ENCODE peak calls at places on chromosomes 11 and 22, in nine cellular contexts. N is adrenal gland, C is HCT116, X is heart left ventricle, A is tibial nerve, O is ovary, Z is uterus, R is transverse colon, Y is Peyer's patch. D is an unnamed sample.

GRCh38 chr11:102115557-102115956 is 5.3 kb downstream of the YAP1 start:
- DNase-seq in C (no peak), Y (no peak), Z (no peak), N (no peak), X (no peak), R (peak), O (no peak), A (no peak), D (no peak)

GRCh38 chr22:27240298-27240885 is 561.2 kb downstream of the MN1 start:
- DNase-seq in X (no peak), Z (no peak), O (no peak), R (no peak), N (no peak), C (no peak), A (no peak), Y (no peak), D (no peak)

GRCh38 chr22:23225724-23226496 is 45.6 kb downstream of the BCR start:
- DNase-seq in R (peak), O (no peak), C (no peak), Y (peak), Z (peak), N (no peak), X (peak), A (no peak), D (peak)

GRCh38 chr11:34495724-34496377 is 17.7 kb downstream of the ELF5 start:
- DNase-seq in N (no peak), Z (no peak), O (no peak), R (no peak), C (peak), A (no peak), Y (no peak), X (no peak), D (no peak)

GRCh38 chr11:6627762-6628241 is 8.6 kb upstream of the TPP1 start:
- DNase-seq in R (no peak), Y (no peak), X (no peak), N (no peak), A (no peak), Z (no peak), C (no peak), O (no peak), D (no peak)

GRCh38 chr22:50704510-50705218 is 32.0 kb downstream of the SHANK3 start:
- DNase-seq in Z (no peak), C (no peak), R (no peak), X (no peak), N (no peak), O (no peak), Y (no peak), A (no peak), D (peak)

GRCh38 chr11:114960117-114960516 is 281.8 kb downstream of the NXPE2 start:
- DNase-seq in X (no peak), A (no peak), O (no peak), Y (no peak), C (no peak), R (no peak), Z (no peak), N (no peak), D (no peak)

GRCh38 chr11:112977620-112978212 is 16.5 kb downstream of the NCAM1 start:
- DNase-seq in Y (no peak), R (no peak), N (peak), O (no peak), A (no peak), C (no peak), X (no peak), Z (peak), D (no peak)

GRCh38 chr11:3885855-3886254 is 30.4 kb downstream of the STIM1 start:
- DNase-seq in Z (no peak), X (no peak), C (peak), O (no peak), Y (no peak), A (no peak), R (no peak), N (no peak), D (no peak)

GRCh38 chr11:105046898-105047579 is 1.9 kb upstream of the CARD16 start:
- DNase-seq in R (peak), N (no peak), Z (peak), C (no peak), X (no peak), Y (peak), A (no peak), O (peak), D (no peak)

GRCh38 chr11:8354622-8355417 is 91.1 kb upstream of the LMO1 start:
- DNase-seq in O (no peak), Y (no peak), X (no peak), N (no peak), C (no peak), R (no peak), A (no peak), Z (no peak), D (peak)

GRCh38 chr11:13869404-13869886 is 93.1 kb upstream of the SPON1 start:
- DNase-seq in Z (no peak), O (no peak), Y (no peak), A (no peak), C (no peak), X (no peak), R (no peak), N (no peak), D (no peak)

GRCh38 chr11:67060111-67060522 is 3.5 kb downstream of the RHOD start:
- DNase-seq in N (no peak), R (no peak), C (no peak), Z (no peak), Y (no peak), A (no peak), O (no peak), X (no peak), D (no peak)

GRCh38 chr11:61602775-61603569 is 22.1 kb upstream of the SYT7 start:
- DNase-seq in O (peak), A (peak), C (peak), Y (peak), R (peak), X (peak), Z (peak), N (peak), D (no peak)

GRCh38 chr11:75667268-75667830 is 1.5 kb downstream of the MAP6 start:
- DNase-seq in Y (no peak), R (peak), A (no peak), X (peak), Z (no peak), O (peak), N (peak), C (no peak), D (no peak)

GRCh38 chr11:8765294-8765693 is 82.7 kb downstream of the RPL27A start:
- DNase-seq in A (no peak), N (no peak), O (no peak), Y (no peak), Z (peak), C (no peak), R (no peak), X (no peak), D (no peak)

GRCh38 chr11:74212533-74212932 is 41.4 kb downstream of the PPME1 start:
- DNase-seq in R (no peak), N (no peak), A (no peak), Y (no peak), C (no peak), Z (no peak), O (no peak), X (no peak), D (no peak)

GRCh38 chr11:6629892-6630631 is 10.8 kb upstream of the TPP1 start:
- DNase-seq in X (no peak), R (peak), Z (no peak), N (no peak), Y (no peak), A (no peak), O (no peak), C (no peak), D (peak)

GRCh38 chr11:40295466-40295865 is 1164.0 kb downstream of the LRRC4C start:
- DNase-seq in Y (no peak), A (no peak), X (no peak), Z (no peak), O (no peak), C (no peak), N (no peak), R (no peak), D (no peak)

GRCh38 chr11:107705027-107705426 is 6.8 kb downstream of the SLN start:
- DNase-seq in C (no peak), R (no peak), O (no peak), Y (no peak), X (no peak), Z (no peak), A (no peak), N (no peak), D (no peak)

GRCh38 chr11:128198206-128198605 is 389.2 kb downstream of the ETS1 start:
- DNase-seq in Y (no peak), C (no peak), X (no peak), O (no peak), N (no peak), A (no peak), Z (no peak), R (no peak), D (no peak)

GRCh38 chr11:111849631-111850030 is 21.8 kb downstream of the ALG9 start:
- DNase-seq in O (no peak), R (no peak), A (no peak), Y (no peak), C (no peak), Z (no peak), X (no peak), N (no peak), D (no peak)

GRCh38 chr22:37492428-37493344 is 6.5 kb upstream of the MFNG start:
- DNase-seq in Y (peak), A (peak), X (no peak), C (no peak), R (peak), N (no peak), Z (no peak), O (no peak), D (no peak)

GRCh38 chr22:19974233-19974861 is 32.7 kb upstream of the TXNRD2 start:
- DNase-seq in Z (no peak), A (no peak), C (peak), X (no peak), O (no peak), N (peak), Y (no peak), R (peak), D (no peak)

DNA sequence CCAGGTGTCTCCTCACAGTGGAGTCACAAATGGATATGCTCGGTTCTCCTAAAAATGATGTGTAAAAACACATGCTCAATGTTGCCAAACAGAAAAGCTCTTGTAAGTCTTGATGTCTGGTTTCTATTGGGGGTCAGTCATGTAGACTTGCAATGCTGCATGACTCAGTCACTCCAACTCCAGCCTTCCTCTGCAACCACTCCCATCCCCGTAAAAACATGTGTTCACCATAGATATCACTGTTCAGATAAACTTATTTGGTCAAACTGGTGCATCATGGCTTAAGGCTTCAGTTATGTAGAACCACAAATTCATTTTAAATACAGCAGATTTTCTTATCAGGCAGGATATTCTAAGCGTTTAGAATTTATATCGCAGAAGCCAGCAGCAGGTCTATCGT is 298.4 kb upstream of the LUZP2 start:
- DNase-seq in Y (no peak), C (no peak), R (no peak), Z (no peak), N (no peak), X (no peak), A (no peak), O (no peak), D (no peak)
- H3K27ac ChIP-seq in Y (no peak), C (no peak), R (no peak), Z (no peak), N (no peak), X (no peak), A (no peak), O (no peak), D (no peak)

DNA sequence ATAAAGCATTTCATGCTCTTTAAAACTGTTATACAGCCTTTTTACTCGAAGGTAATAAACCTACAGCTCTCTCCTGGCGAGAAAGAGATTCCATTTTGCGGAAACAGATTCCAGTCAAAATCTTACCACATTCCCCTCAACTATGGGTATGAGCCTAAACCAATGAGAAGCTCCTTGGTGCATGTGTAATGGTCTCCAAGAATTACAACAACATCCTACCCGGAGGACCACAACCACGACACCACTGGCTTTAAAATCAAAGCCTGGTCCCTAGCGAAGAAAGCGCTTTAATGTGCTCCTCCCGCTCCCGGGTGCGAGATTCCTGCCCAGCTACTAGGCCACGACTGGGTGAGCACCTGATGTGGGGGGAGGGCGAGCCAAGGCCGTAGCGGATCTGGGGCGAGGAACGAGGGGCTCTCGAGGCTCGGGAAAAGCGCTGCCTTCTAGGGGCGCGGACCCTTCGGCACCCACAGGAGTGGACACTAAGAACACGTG is 799 bp downstream of the CELF1 start:
- DNase-seq in C (no peak), Z (peak), Y (no peak), X (no peak), O (no peak), A (no peak), R (no peak), N (peak), D (no peak)
- TF ChIP-seq POLR2A in C (no peak), Z (no peak), Y (no peak), X (no peak), O (no peak), A (no peak), R (no peak), N (no peak), D (no peak)

DNA sequence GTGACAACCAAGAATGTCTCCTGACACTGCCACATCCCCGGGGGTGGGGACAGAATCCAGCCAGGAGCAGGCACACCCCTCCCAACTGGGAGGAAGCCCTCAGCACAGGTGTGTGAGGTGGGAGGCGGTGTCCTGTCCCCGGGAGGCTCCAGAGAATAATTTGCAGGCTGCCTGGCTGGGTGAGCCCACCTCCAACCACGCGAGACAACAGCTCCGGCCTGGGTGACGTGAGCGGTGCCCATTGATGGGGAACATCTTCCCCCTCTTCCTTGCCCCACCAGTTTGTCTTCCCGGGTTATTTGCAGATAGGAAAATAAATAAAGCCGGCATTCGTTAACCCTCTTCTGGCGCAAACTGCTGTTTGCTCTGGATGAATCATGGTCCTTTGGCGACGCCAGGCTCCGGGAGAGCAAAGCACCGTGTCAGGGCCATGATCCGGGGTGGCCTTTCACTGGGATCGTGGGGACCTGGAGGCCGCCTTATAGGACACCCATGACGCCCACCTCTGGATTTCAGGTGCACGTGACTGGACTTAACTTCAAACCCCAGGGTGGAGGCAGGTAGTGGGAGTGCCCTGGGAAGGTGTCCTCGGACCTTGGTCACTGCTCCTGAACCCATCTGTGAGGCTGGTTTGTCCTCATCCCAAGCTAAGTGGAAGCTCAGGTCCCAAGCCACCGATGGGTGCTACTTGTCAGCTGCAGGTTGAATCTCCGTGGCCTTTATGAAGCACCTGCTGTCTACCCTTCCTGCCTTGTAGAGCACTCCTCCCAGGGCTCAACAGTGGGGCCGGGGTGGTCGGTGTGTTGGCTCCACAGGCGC is 13.9 kb downstream of the CCND1 start:
- DNase-seq in C (no peak), Y (no peak), N (peak), A (no peak), Z (no peak), X (peak), R (no peak), O (no peak), D (no peak)
- H3K27ac ChIP-seq in C (peak), Y (no peak), N (no peak), A (no peak), Z (no peak), X (no peak), R (no peak), O (no peak), D (no peak)

GRCh38 chr11:130312046-130312445 is 2.7 kb downstream of the ZBTB44 start:
- DNase-seq in O (no peak), Y (no peak), R (no peak), X (no peak), Z (no peak), N (no peak), C (no peak), A (no peak), D (no peak)

GRCh38 chr11:130314749-130315285 is at the start of gene ZBTB44:
- DNase-seq in C (peak), R (peak), Z (peak), O (peak), A (peak), N (peak), X (peak), Y (peak), D (peak)

GRCh38 chr11:130313383-130314183 is 1.1 kb downstream of the ZBTB44 start:
- DNase-seq in R (no peak), O (no peak), Y (no peak), C (no peak), A (no peak), Z (no peak), X (no peak), N (no peak), D (no peak)

GRCh38 chr11:130315354-130315970 is 745 bp upstream of the ZBTB44 start:
- DNase-seq in Z (peak), Y (peak), A (peak), C (no peak), X (peak), N (peak), O (peak), R (peak), D (peak)

GRCh38 chr11:130314184-130314748 is 451 bp downstream of the ZBTB44 start:
- DNase-seq in R (peak), Y (peak), N (peak), Z (peak), X (peak), A (peak), O (peak), C (peak), D (peak)
- TF ChIP-seq POLR2A in R (peak), Y (peak), N (no peak), Z (no peak), X (no peak), A (no peak), O (no peak), C (no peak), D (no peak)

DNA sequence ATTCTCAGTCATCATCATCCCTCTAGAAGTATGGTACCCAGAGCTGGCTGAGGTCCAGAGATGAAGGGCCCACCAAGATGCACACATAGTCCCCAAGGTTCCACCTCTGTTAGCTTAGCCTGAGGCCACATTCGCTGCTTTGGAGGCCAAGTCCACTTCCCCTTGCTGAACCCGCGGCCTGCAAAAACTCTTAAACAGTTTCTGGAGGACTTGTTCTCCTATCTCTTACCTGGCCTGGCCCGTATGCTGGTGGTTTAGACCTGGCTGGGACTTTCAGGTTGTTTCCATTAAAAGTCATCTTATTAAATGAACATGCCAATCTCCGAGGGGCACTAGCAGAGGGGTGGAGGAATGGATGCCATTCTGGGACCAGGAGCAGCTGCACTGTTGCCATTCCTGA is 64.6 kb downstream of the KCNC1 start:
- DNase-seq in C (no peak), O (no peak), R (no peak), Y (no peak), N (no peak), A (no peak), X (no peak), Z (no peak), D (no peak)
- H3K27ac ChIP-seq in C (no peak), O (no peak), R (no peak), Y (no peak), N (no peak), A (no peak), X (peak), Z (no peak), D (no peak)

DNA sequence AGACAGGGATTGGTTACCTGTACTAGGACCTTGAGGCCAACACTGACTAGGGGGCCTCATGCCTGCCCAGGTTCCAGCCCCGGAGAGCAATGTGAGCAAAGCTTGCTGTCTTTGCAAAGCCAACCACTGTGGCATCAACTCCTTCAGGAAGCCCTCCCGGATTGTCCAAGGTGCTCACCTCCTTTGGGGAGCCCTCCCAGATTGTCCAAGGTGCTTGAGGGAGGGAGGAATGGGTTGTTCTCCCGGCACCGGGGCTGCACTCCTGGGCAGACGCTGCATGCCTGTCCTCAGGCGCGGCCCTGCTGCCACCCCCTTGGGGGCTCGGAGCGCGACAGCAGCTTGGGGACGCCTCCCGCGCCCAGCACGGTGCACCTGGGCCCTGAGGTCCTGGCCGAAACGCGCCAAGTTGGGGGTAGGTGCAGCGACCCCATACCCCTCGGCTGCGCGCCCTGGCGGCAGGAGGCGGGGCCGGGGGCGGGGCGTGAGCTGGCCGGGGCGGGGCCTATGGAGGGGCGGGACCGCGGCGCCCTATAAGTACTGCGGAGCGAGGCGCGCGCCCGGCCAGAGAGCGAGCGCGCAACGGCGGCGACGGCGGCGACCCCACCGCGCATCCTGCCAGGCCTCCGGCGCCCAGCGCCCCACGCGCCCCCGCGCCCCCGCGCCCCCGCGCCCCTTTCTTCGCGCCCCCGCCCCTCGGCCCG is at the start of gene CD81:
- DNase-seq in N (peak), R (no peak), O (peak), C (no peak), Z (peak), A (peak), Y (peak), X (peak), D (peak)
- TF ChIP-seq POLR2A in N (no peak), R (no peak), O (no peak), C (peak), Z (peak), A (no peak), Y (no peak), X (peak), D (peak)

GRCh38 chr11:57325735-57326048 is 940 bp upstream of the TNKS1BP1 start:
- DNase-seq in O (no peak), N (peak), X (peak), Y (peak), Z (peak), R (peak), A (no peak), C (no peak), D (no peak)
- H3K27ac ChIP-seq in O (peak), N (peak), X (peak), Y (peak), Z (peak), R (peak), A (peak), C (peak), D (peak)